ENCODE peak calls at places on chromosomes 4 and X, in ten cellular contexts. V is endothelial cell of umbilical vein, I is gastrocnemius medialis, S is vagina, B is GM12891, F is H54, E is body of pancreas, A is stomach, O is NB4, W is breast epithelium. X is an unnamed sample.

GRCh38 chr4:48388504-48389154 is 47.3 kb downstream of the SLAIN2 start:
- DNase-seq in V (no peak), I (no peak), S (no peak), B (no peak), F (no peak), E (no peak), A (no peak), O (no peak), W (no peak), X (no peak)

GRCh38 chr4:31058656-31059055 is 338.5 kb downstream of the PCDH7 start:
- DNase-seq in V (no peak), I (no peak), S (no peak), B (no peak), F (no peak), E (no peak), A (no peak), O (no peak), W (no peak), X (no peak)

GRCh38 chr4:186607490-186607889 is 52.1 kb upstream of the MTNR1A start:
- DNase-seq in V (no peak), I (no peak), S (no peak), B (no peak), F (no peak), E (no peak), A (no peak), O (no peak), W (no peak), X (no peak)

GRCh38 chr4:85498068-85498733 is 23.3 kb downstream of the ARHGAP24 start:
- DNase-seq in V (no peak), I (peak), S (no peak), B (no peak), F (no peak), E (peak), A (peak), O (peak), W (no peak), X (no peak)

GRCh38 chr4:153205757-153206156 is 1.5 kb downstream of the TRIM2 start:
- DNase-seq in V (no peak), I (no peak), S (no peak), B (no peak), F (peak), E (peak), A (peak), O (no peak), W (no peak), X (no peak)

GRCh38 chr4:23333946-23334878 is 555.6 kb downstream of the PPARGC1A start:
- DNase-seq in V (no peak), I (peak), S (no peak), B (no peak), F (no peak), E (no peak), A (no peak), O (peak), W (no peak), X (no peak)

GRCh38 chrX:15815779-15816452 is 25.6 kb downstream of the ZRSR2 start:
- DNase-seq in V (peak), I (no peak), S (no peak), B (peak), F (no peak), E (no peak), A (no peak), O (peak), W (no peak), X (peak)

GRCh38 chrX:65034641-65035450 is 58.6 kb upstream of the ZC4H2 start:
- DNase-seq in V (peak), I (peak), S (no peak), B (peak), F (no peak), E (peak), A (peak), O (peak), W (peak), X (peak)

GRCh38 chr4:183252959-183253358 is 67.1 kb downstream of the CLDN22 start:
- DNase-seq in V (no peak), I (no peak), S (no peak), B (no peak), F (no peak), E (no peak), A (no peak), O (no peak), W (no peak), X (no peak)

GRCh38 chrX:10011991-10012390 is 44.8 kb downstream of the CLDN34 start:
- DNase-seq in V (peak), I (no peak), S (no peak), B (no peak), F (no peak), E (no peak), A (no peak), O (peak), W (no peak), X (peak)

GRCh38 chrX:115591856-115592842 is 31.2 kb downstream of the PLS3 start:
- DNase-seq in V (peak), I (no peak), S (no peak), B (no peak), F (no peak), E (no peak), A (no peak), O (no peak), W (no peak), X (no peak)

DNA sequence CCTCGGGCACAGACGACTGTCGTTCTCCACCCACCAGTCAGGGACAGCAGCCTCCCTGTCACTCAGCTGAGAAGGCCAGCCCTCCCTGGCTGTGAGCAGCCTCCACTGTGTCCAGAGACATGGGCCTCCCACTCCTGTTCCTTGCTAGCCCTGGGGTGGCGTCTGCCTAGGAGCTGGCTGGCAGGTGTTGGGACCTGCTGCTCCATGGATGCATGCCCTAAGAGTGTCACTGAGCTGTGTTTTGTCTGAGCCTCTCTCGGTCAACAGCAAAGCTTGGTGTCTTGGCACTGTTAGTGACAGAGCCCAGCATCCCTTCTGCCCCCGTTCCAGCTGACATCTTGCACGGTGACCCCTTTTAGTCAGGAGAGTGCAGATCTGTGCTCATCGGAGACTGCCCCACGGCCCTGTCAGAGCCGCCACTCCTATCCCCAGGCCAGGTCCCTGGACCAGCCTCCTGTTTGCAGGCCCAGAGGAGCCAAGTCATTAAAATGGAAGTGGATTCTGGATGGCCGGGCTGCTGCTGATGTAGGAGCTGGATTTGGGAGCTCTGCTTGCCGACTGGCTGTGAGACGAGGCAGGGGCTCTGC is 7.9 kb upstream of the MSANTD1 start:
- DNase-seq in V (no peak), I (no peak), S (no peak), B (no peak), F (no peak), E (no peak), A (no peak), O (no peak), W (no peak), X (no peak)
- TF ChIP-seq POLR2A in V (no peak), I (no peak), S (no peak), B (no peak), F (no peak), E (no peak), A (no peak), O (no peak), W (no peak), X (no peak)

GRCh38 chrX:24054182-24055042 is at the start of gene EIF2S3:
- DNase-seq in V (peak), I (peak), S (no peak), B (peak), F (peak), E (peak), A (peak), O (peak), W (peak), X (peak)
- TF ChIP-seq POLR2A in V (peak), I (peak), S (no peak), B (peak), F (peak), E (peak), A (no peak), O (peak), W (peak), X (peak)

GRCh38 chr4:83281326-83281725 is 3.3 kb downstream of the COQ2 start:
- DNase-seq in V (no peak), I (no peak), S (no peak), B (no peak), F (no peak), E (no peak), A (no peak), O (peak), W (no peak), X (peak)

GRCh38 chr4:83282049-83282535 is 2.5 kb downstream of the COQ2 start:
- DNase-seq in V (peak), I (no peak), S (no peak), B (no peak), F (peak), E (peak), A (peak), O (peak), W (no peak), X (peak)

GRCh38 chr4:83285022-83285387 is 407 bp upstream of the COQ2 start:
- DNase-seq in V (peak), I (no peak), S (no peak), B (no peak), F (no peak), E (no peak), A (no peak), O (peak), W (no peak), X (peak)

DNA sequence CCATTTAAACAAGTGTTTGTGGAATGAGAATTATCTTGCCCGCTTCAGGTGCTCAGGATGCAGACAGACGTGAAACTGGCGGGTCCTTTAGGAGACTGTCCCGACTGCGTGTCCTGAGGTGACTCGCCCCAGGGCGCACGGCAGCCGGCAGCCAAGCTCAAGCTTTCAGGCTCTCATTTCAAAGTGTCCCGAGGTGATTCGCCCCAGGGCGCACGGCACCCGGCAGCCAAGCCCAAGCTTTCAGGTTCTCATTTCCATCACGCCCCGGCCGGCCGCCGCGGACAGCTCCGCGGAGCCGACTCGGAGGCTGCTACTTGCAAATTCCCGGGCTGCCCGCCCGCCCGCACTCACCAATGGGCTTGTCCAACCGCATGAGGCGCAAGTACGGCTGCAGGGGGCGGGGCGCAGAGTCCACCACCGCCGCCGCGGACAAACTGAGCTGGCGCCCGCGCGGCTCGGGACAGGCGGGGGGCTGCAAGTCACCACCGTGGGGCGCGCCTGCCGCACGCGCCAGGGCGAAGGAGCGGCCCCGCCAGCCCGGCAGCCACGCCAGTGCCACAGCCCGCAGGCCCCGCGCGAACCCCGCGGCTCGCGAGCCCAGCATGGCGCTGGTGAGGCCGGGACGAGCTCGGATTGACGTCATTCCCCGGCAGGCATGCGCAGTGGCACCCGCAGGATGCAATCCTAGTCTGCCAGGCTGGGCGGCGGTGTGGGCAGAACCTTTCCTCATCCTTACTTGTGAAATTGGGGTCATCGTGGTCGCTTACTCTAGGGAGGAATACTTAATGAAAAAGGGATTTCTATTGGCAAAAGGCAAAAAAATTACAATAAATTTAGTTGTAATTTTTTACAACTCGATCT is at the start of gene COQ2:
- DNase-seq in V (peak), I (peak), S (no peak), B (peak), F (peak), E (peak), A (peak), O (peak), W (peak), X (peak)
- TF ChIP-seq POLR2A in V (peak), I (peak), S (no peak), B (peak), F (peak), E (peak), A (no peak), O (peak), W (no peak), X (peak)

GRCh38 chrX:49171752-49172279 is at the start of gene PLP2:
- DNase-seq in V (peak), I (no peak), S (no peak), B (no peak), F (no peak), E (peak), A (peak), O (peak), W (no peak), X (peak)
- TF ChIP-seq POLR2A in V (no peak), I (peak), S (no peak), B (no peak), F (peak), E (peak), A (no peak), O (peak), W (no peak), X (peak)

GRCh38 chrX:32867781-32868523 is 343.4 kb downstream of the DMD start:
- DNase-seq in V (no peak), I (no peak), S (no peak), B (no peak), F (no peak), E (no peak), A (no peak), O (no peak), W (no peak), X (no peak)
- TF ChIP-seq POLR2A in V (no peak), I (no peak), S (no peak), B (no peak), F (no peak), E (no peak), A (no peak), O (no peak), W (no peak), X (no peak)

GRCh38 chr4:2469192-2469984 is 482 bp downstream of the RNF4 start:
- DNase-seq in V (no peak), I (peak), S (no peak), B (peak), F (peak), E (peak), A (peak), O (peak), W (peak), X (peak)
- TF ChIP-seq POLR2A in V (no peak), I (no peak), S (no peak), B (no peak), F (peak), E (no peak), A (no peak), O (no peak), W (no peak), X (peak)

GRCh38 chrX:100636321-100636991 is at the start of gene TSPAN6:
- DNase-seq in V (peak), I (peak), S (no peak), B (peak), F (peak), E (peak), A (peak), O (peak), W (peak), X (peak)
- TF ChIP-seq POLR2A in V (peak), I (no peak), S (no peak), B (no peak), F (no peak), E (peak), A (no peak), O (no peak), W (no peak), X (no peak)